ENCODE peak calls at places on chromosomes 5 and 9, in six cellular contexts. N, W, P, X, D and J are unnamed samples.

GRCh38 chr9:23538604-23539003 is 287.4 kb downstream of the ELAVL2 start:
- DNase-seq in X (no peak), D (no peak), N (no peak), W (no peak), P (no peak), J (no peak)

GRCh38 chr5:137833463-137833862 is 34.2 kb upstream of the MYOT start:
- DNase-seq in X (peak), N (peak), W (no peak), P (no peak), D (no peak), J (no peak)

GRCh38 chr5:82275267-82275664 is 2.9 kb downstream of the RPS23 start:
- DNase-seq in W (no peak), D (no peak), P (no peak), N (no peak), X (peak), J (no peak)

GRCh38 chr9:129570450-129571297 is 50.2 kb downstream of the C9orf50 start:
- DNase-seq in W (no peak), P (peak), X (peak), D (no peak), N (no peak), J (no peak)

GRCh38 chr5:96562614-96563013 is 99.6 kb upstream of the CAST start:
- DNase-seq in W (no peak), X (peak), P (no peak), D (no peak), N (no peak), J (no peak)

GRCh38 chr9:127921592-127922120 is 4.8 kb upstream of the ST6GALNAC4 start:
- DNase-seq in X (peak), W (peak), D (peak), P (no peak), N (no peak), J (peak)

GRCh38 chr9:76194896-76195295 is 199.3 kb downstream of the RFK start:
- DNase-seq in W (no peak), D (no peak), N (no peak), P (no peak), X (peak), J (no peak)

GRCh38 chr5:103589416-103590175 is 27.0 kb upstream of the NUDT12 start:
- DNase-seq in P (no peak), N (no peak), W (no peak), D (no peak), X (peak), J (no peak)

GRCh38 chr5:57495688-57496087 is 13.1 kb upstream of the ACTBL2 start:
- DNase-seq in X (no peak), N (no peak), P (no peak), D (no peak), W (no peak), J (no peak)

GRCh38 chr5:154220625-154221024 is 30.1 kb downstream of the GALNT10 start:
- DNase-seq in X (peak), P (peak), D (no peak), W (no peak), N (no peak), J (no peak)

GRCh38 chr5:6496207-6496584 is 47.5 kb downstream of the UBE2QL1 start:
- DNase-seq in W (no peak), N (no peak), P (no peak), D (peak), X (no peak), J (peak)

GRCh38 chr5:114387433-114387832 is 25.6 kb downstream of the KCNN2 start:
- DNase-seq in W (no peak), D (no peak), P (no peak), N (no peak), X (no peak), J (no peak)

GRCh38 chr9:108156270-108156998 is 666.9 kb upstream of the KLF4 start:
- DNase-seq in D (no peak), P (no peak), N (no peak), X (peak), W (no peak), J (no peak)

GRCh38 chr9:96136992-96137665 is 164.8 kb downstream of the HSD17B3 start:
- DNase-seq in D (no peak), P (peak), N (no peak), X (peak), W (no peak), J (no peak)

GRCh38 chr5:3995954-3996619 is 400.5 kb downstream of the IRX1 start:
- DNase-seq in W (no peak), D (no peak), N (no peak), X (no peak), P (no peak), J (no peak)

GRCh38 chr5:124932791-124933600 is 186.6 kb upstream of the ZNF608 start:
- DNase-seq in D (no peak), N (no peak), W (no peak), X (peak), P (no peak), J (no peak)

GRCh38 chr9:69874301-69875060 is 53.9 kb downstream of the CFAP95 start:
- DNase-seq in X (peak), W (no peak), D (no peak), N (no peak), P (no peak), J (no peak)

GRCh38 chr5:96344678-96345612 is 88.1 kb downstream of the PCSK1 start:
- DNase-seq in N (no peak), D (no peak), P (no peak), X (peak), W (no peak), J (no peak)

GRCh38 chr5:24783596-24783995 is 138.8 kb upstream of the CDH10 start:
- DNase-seq in P (no peak), N (no peak), D (no peak), W (no peak), X (no peak), J (no peak)

GRCh38 chr9:105930007-105930627 is 235.8 kb downstream of the TMEM38B start:
- DNase-seq in N (no peak), P (no peak), W (no peak), D (no peak), X (no peak), J (no peak)

GRCh38 chr5:177317959-177318377 is 6.3 kb upstream of the MXD3 start:
- DNase-seq in P (peak), W (no peak), X (peak), N (no peak), D (peak), J (peak)

GRCh38 chr5:26024774-26025173 is 1013.6 kb downstream of the CDH9 start:
- DNase-seq in X (no peak), D (no peak), P (no peak), N (no peak), W (no peak), J (no peak)

GRCh38 chr5:88942967-88943291 is 59.9 kb upstream of the MEF2C start:
- DNase-seq in X (no peak), P (no peak), W (no peak), N (no peak), D (no peak), J (no peak)

GRCh38 chr5:73120222-73121108 is at the start of gene TMEM171:
- DNase-seq in D (no peak), W (no peak), N (no peak), X (peak), P (peak), J (no peak)

GRCh38 chr9:70113403-70114022 is 69.9 kb downstream of the MAMDC2 start:
- DNase-seq in D (no peak), W (no peak), N (peak), P (peak), X (peak), J (no peak)

GRCh38 chr5:158152151-158152550 is 293.2 kb upstream of the CLINT1 start:
- DNase-seq in W (no peak), D (no peak), P (no peak), N (no peak), X (peak), J (no peak)

GRCh38 chr5:134547579-134547978 is 22.1 kb downstream of the JADE2 start:
- DNase-seq in W (no peak), X (peak), N (no peak), D (no peak), P (no peak), J (no peak)

GRCh38 chr9:93670208-93671029 is 94.0 kb downstream of the PHF2 start:
- DNase-seq in W (no peak), D (no peak), N (no peak), P (peak), X (peak), J (peak)

GRCh38 chr9:110206388-110206787 is 1.6 kb downstream of the C9orf152 start:
- DNase-seq in W (no peak), N (no peak), D (no peak), P (no peak), X (no peak), J (no peak)

GRCh38 chr5:220008-220407 is 1.9 kb downstream of the SDHA start:
- DNase-seq in P (no peak), N (no peak), W (no peak), X (peak), D (no peak), J (no peak)

GRCh38 chr9:94952553-94953373 is 226.3 kb downstream of the AOPEP start:
- DNase-seq in X (no peak), N (no peak), P (no peak), W (no peak), D (no peak), J (no peak)

GRCh38 chr9:92764988-92765936 is 629 bp upstream of the BICD2 start:
- DNase-seq in D (peak), N (peak), P (peak), X (peak), W (peak), J (peak)

GRCh38 chr9:20358201-20358600 is 264.1 kb downstream of the MLLT3 start:
- DNase-seq in P (no peak), N (no peak), X (peak), W (no peak), D (no peak), J (no peak)

GRCh38 chr9:127130661-127131538 is 8.5 kb upstream of the ANGPTL2 start:
- DNase-seq in N (no peak), X (peak), P (peak), W (no peak), D (no peak), J (no peak)

GRCh38 chr9:83106772-83107171 is 43.8 kb upstream of the RASEF start:
- DNase-seq in P (no peak), N (no peak), X (no peak), D (no peak), W (no peak), J (no peak)

GRCh38 chr9:3435732-3436131 is 90.1 kb downstream of the RFX3 start:
- DNase-seq in X (peak), D (no peak), W (no peak), N (no peak), P (no peak), J (no peak)

GRCh38 chr9:80796662-80797426 is 892.5 kb downstream of the TLE1 start:
- DNase-seq in D (no peak), W (no peak), P (no peak), X (peak), N (no peak), J (no peak)

GRCh38 chr9:35954942-35955546 is 2.9 kb downstream of the OR2S2 start:
- DNase-seq in N (no peak), X (peak), W (no peak), D (peak), P (peak), J (no peak)

GRCh38 chr9:88390371-88390990 is 2.2 kb downstream of the SPIN1 start:
- DNase-seq in D (no peak), W (no peak), X (peak), N (no peak), P (no peak), J (no peak)